ENCODE peak calls at places on chromosomes 12 and 14, in seven cellular contexts. S, O, A, B, Z, G and E are unnamed samples.

GRCh38 chr12:58633479-58633878 is 286.8 kb downstream of the LRIG3 start:
- DNase-seq in B (no peak), Z (no peak), O (no peak), A (peak), G (no peak), S (no peak), E (no peak)

GRCh38 chr12:67716817-67717216 is 68.3 kb downstream of the DYRK2 start:
- DNase-seq in Z (peak), A (no peak), B (no peak), G (no peak), O (no peak), S (no peak), E (no peak)

GRCh38 chr14:93007225-93007997 is 84.5 kb downstream of the CHGA start:
- DNase-seq in B (peak), G (peak), S (peak), Z (peak), O (peak), A (peak), E (peak)

GRCh38 chr14:100612879-100613455 is 25.8 kb upstream of the BEGAIN start:
- DNase-seq in Z (no peak), A (no peak), G (no peak), S (no peak), B (peak), O (no peak), E (no peak)

GRCh38 chr12:97465012-97465345 is 2.4 kb downstream of the RMST start:
- DNase-seq in S (no peak), G (no peak), B (no peak), A (no peak), O (no peak), Z (no peak), E (no peak)

GRCh38 chr12:124381454-124382207 is 86.7 kb downstream of the RFLNA start:
- DNase-seq in B (peak), A (no peak), S (peak), G (no peak), Z (no peak), O (peak), E (peak)

GRCh38 chr12:120610560-120610959 is 29.4 kb upstream of the POP5 start:
- DNase-seq in G (no peak), A (no peak), B (no peak), Z (no peak), O (no peak), S (no peak), E (no peak)

GRCh38 chr12:6538420-6539275 is 4.3 kb downstream of the GAPDH start:
- DNase-seq in A (no peak), Z (no peak), O (no peak), G (no peak), B (peak), S (no peak), E (no peak)

GRCh38 chr14:95784137-95784536 is 70.2 kb upstream of the TCL1A start:
- DNase-seq in B (peak), G (peak), S (no peak), Z (peak), O (no peak), A (no peak), E (no peak)

GRCh38 chr12:12606793-12607589 is 4.7 kb upstream of the CREBL2 start:
- DNase-seq in G (no peak), S (no peak), A (no peak), O (no peak), Z (no peak), B (peak), E (no peak)

GRCh38 chr14:34548472-34548981 is 9.0 kb upstream of the EAPP start:
- DNase-seq in Z (no peak), S (no peak), O (no peak), B (peak), G (no peak), A (no peak), E (no peak)

GRCh38 chr14:99654235-99655000 is 9.5 kb downstream of the HHIPL1 start:
- DNase-seq in B (peak), Z (peak), S (peak), A (no peak), O (no peak), G (no peak), E (peak)

GRCh38 chr12:108332791-108333382 is 6.2 kb downstream of the CMKLR1 start:
- DNase-seq in O (peak), S (peak), B (peak), G (no peak), Z (no peak), A (no peak), E (peak)

GRCh38 chr12:107525063-107525718 is 160.4 kb upstream of the PWP1 start:
- DNase-seq in O (no peak), G (no peak), A (no peak), S (no peak), B (no peak), Z (no peak), E (no peak)